ENCODE peak calls at places on chromosome 11, in six cellular contexts. One of them, this sample, is unnamed.

GRCh38 chr11:125925247-125925740 is 20.6 kb upstream of the VSIG10L2 start:
- DNase-seq in GM23248: no peak
- DNase-seq in hepatocyte: peak
- DNase-seq in neural progenitor cell: no peak
- DNase-seq in A549: no peak
- DNase-seq in endothelial cell of umbilical vein: peak
- DNase-seq in this sample: no peak

GRCh38 chr11:27649800-27650199 is 50.5 kb downstream of the BDNF start:
- DNase-seq in GM23248: no peak
- DNase-seq in hepatocyte: no peak
- DNase-seq in neural progenitor cell: no peak
- DNase-seq in A549: no peak
- DNase-seq in endothelial cell of umbilical vein: no peak
- DNase-seq in this sample: no peak

GRCh38 chr11:57512646-57513445 is 2.7 kb downstream of the SLC43A1 start:
- DNase-seq in GM23248: peak
- DNase-seq in hepatocyte: no peak
- DNase-seq in neural progenitor cell: no peak
- DNase-seq in A549: no peak
- DNase-seq in endothelial cell of umbilical vein: no peak
- DNase-seq in this sample: no peak

GRCh38 chr11:66008095-66008467 is 3.7 kb upstream of the CST6 start:
- DNase-seq in GM23248: no peak
- DNase-seq in hepatocyte: no peak
- DNase-seq in neural progenitor cell: no peak
- DNase-seq in A549: no peak
- DNase-seq in endothelial cell of umbilical vein: no peak
- DNase-seq in this sample: no peak

GRCh38 chr11:110219011-110219785 is 77.2 kb downstream of the RDX start:
- DNase-seq in GM23248: peak
- DNase-seq in hepatocyte: no peak
- DNase-seq in neural progenitor cell: no peak
- DNase-seq in A549: no peak
- DNase-seq in endothelial cell of umbilical vein: no peak
- DNase-seq in this sample: no peak

GRCh38 chr11:124950606-124951330 is 3.2 kb upstream of the CCDC15 start:
- DNase-seq in GM23248: no peak
- DNase-seq in hepatocyte: no peak
- DNase-seq in neural progenitor cell: no peak
- DNase-seq in A549: no peak
- DNase-seq in endothelial cell of umbilical vein: no peak
- DNase-seq in this sample: no peak

GRCh38 chr11:22304337-22304961 is 33.7 kb upstream of the SLC17A6 start:
- DNase-seq in GM23248: peak
- DNase-seq in hepatocyte: peak
- DNase-seq in neural progenitor cell: peak
- DNase-seq in A549: peak
- DNase-seq in endothelial cell of umbilical vein: peak
- DNase-seq in this sample: peak

GRCh38 chr11:17846852-17847453 is 112.4 kb downstream of the KCNC1 start:
- DNase-seq in GM23248: peak
- DNase-seq in hepatocyte: peak
- DNase-seq in neural progenitor cell: peak
- DNase-seq in A549: peak
- DNase-seq in endothelial cell of umbilical vein: no peak
- DNase-seq in this sample: peak

GRCh38 chr11:83693279-83693992 is 407.3 kb upstream of the CCDC90B start:
- DNase-seq in GM23248: no peak
- DNase-seq in hepatocyte: no peak
- DNase-seq in neural progenitor cell: no peak
- DNase-seq in A549: no peak
- DNase-seq in endothelial cell of umbilical vein: peak
- DNase-seq in this sample: no peak

GRCh38 chr11:113395782-113396336 is 8.3 kb downstream of the ANKK1 start:
- DNase-seq in GM23248: no peak
- DNase-seq in hepatocyte: no peak
- DNase-seq in neural progenitor cell: no peak
- DNase-seq in A549: no peak
- DNase-seq in endothelial cell of umbilical vein: no peak
- DNase-seq in this sample: no peak

GRCh38 chr11:110679323-110679980 is 32.8 kb downstream of the ARHGAP20 start:
- DNase-seq in GM23248: peak
- DNase-seq in hepatocyte: no peak
- DNase-seq in neural progenitor cell: no peak
- DNase-seq in A549: no peak
- DNase-seq in endothelial cell of umbilical vein: no peak
- DNase-seq in this sample: peak

GRCh38 chr11:118290923-118291322 is 13.6 kb upstream of the CD3E start:
- DNase-seq in GM23248: peak
- DNase-seq in hepatocyte: peak
- DNase-seq in neural progenitor cell: peak
- DNase-seq in A549: peak
- DNase-seq in endothelial cell of umbilical vein: peak
- DNase-seq in this sample: no peak

GRCh38 chr11:125348704-125349635 is 147.1 kb downstream of the FEZ1 start:
- DNase-seq in GM23248: peak
- DNase-seq in hepatocyte: peak
- DNase-seq in neural progenitor cell: peak
- DNase-seq in A549: peak
- DNase-seq in endothelial cell of umbilical vein: peak
- DNase-seq in this sample: peak

GRCh38 chr11:126658306-126659056 is 303.0 kb downstream of the ST3GAL4 start:
- DNase-seq in GM23248: peak
- DNase-seq in hepatocyte: no peak
- DNase-seq in neural progenitor cell: no peak
- DNase-seq in A549: no peak
- DNase-seq in endothelial cell of umbilical vein: no peak
- DNase-seq in this sample: no peak

GRCh38 chr11:72179049-72179803 is 12.7 kb upstream of the FOLR1 start:
- DNase-seq in GM23248: no peak
- DNase-seq in hepatocyte: no peak
- DNase-seq in neural progenitor cell: no peak
- DNase-seq in A549: no peak
- DNase-seq in endothelial cell of umbilical vein: no peak
- DNase-seq in this sample: no peak

GRCh38 chr11:57480409-57481137 is 20.2 kb downstream of the RTN4RL2 start:
- DNase-seq in GM23248: peak
- DNase-seq in hepatocyte: peak
- DNase-seq in neural progenitor cell: peak
- DNase-seq in A549: peak
- DNase-seq in endothelial cell of umbilical vein: peak
- DNase-seq in this sample: peak

GRCh38 chr11:72015511-72016061 is 16.9 kb downstream of the IL18BP start:
- DNase-seq in GM23248: peak
- DNase-seq in hepatocyte: peak
- DNase-seq in neural progenitor cell: peak
- DNase-seq in A549: peak
- DNase-seq in endothelial cell of umbilical vein: no peak
- DNase-seq in this sample: peak

DNA sequence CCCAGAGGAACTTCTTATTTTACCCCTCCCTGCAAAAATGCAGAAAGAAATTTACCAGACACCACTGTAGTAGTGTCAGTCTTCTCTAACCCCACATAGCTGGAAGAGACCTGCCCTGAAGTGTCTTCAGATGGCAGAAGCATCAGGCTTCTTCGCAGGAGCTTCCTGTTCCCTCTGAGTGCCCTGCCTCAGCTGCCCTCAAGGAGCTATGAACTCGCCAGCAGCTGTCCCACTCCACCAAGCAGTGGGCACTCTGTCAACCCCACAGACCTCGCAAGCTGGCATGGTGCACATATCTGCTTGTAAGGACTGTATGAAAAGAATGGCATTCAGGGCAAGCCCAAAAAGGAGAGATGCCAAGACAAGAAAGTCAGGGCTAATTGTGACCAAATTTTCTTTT is 28.6 kb upstream of the PAK1 start:
- DNase-seq in GM23248: peak
- DNase-seq in hepatocyte: no peak
- DNase-seq in neural progenitor cell: no peak
- DNase-seq in A549: no peak
- DNase-seq in endothelial cell of umbilical vein: no peak
- DNase-seq in this sample: no peak
- H3K4me2 ChIP-seq in GM23248: peak
- H3K4me2 ChIP-seq in hepatocyte: no peak
- H3K4me2 ChIP-seq in neural progenitor cell: no peak
- H3K4me2 ChIP-seq in A549: no peak
- H3K4me2 ChIP-seq in endothelial cell of umbilical vein: no peak
- H3K4me2 ChIP-seq in this sample: no peak

GRCh38 chr11:2693851-2694261 is 5.9 kb downstream of the KCNQ1OT1 start:
- DNase-seq in GM23248: peak
- DNase-seq in hepatocyte: no peak
- DNase-seq in neural progenitor cell: no peak
- DNase-seq in A549: peak
- DNase-seq in endothelial cell of umbilical vein: no peak
- DNase-seq in this sample: no peak

GRCh38 chr11:2691355-2691761 is 8.4 kb downstream of the KCNQ1OT1 start:
- DNase-seq in GM23248: no peak
- DNase-seq in hepatocyte: no peak
- DNase-seq in neural progenitor cell: no peak
- DNase-seq in A549: no peak
- DNase-seq in endothelial cell of umbilical vein: no peak
- DNase-seq in this sample: no peak

GRCh38 chr11:2690596-2691354 is 9.0 kb downstream of the KCNQ1OT1 start:
- DNase-seq in GM23248: no peak
- DNase-seq in hepatocyte: no peak
- DNase-seq in neural progenitor cell: no peak
- DNase-seq in A549: no peak
- DNase-seq in endothelial cell of umbilical vein: no peak
- DNase-seq in this sample: no peak

GRCh38 chr11:2693271-2693833 is 6.4 kb downstream of the KCNQ1OT1 start:
- DNase-seq in GM23248: no peak
- DNase-seq in hepatocyte: no peak
- DNase-seq in neural progenitor cell: peak
- DNase-seq in A549: no peak
- DNase-seq in endothelial cell of umbilical vein: no peak
- DNase-seq in this sample: no peak

DNA sequence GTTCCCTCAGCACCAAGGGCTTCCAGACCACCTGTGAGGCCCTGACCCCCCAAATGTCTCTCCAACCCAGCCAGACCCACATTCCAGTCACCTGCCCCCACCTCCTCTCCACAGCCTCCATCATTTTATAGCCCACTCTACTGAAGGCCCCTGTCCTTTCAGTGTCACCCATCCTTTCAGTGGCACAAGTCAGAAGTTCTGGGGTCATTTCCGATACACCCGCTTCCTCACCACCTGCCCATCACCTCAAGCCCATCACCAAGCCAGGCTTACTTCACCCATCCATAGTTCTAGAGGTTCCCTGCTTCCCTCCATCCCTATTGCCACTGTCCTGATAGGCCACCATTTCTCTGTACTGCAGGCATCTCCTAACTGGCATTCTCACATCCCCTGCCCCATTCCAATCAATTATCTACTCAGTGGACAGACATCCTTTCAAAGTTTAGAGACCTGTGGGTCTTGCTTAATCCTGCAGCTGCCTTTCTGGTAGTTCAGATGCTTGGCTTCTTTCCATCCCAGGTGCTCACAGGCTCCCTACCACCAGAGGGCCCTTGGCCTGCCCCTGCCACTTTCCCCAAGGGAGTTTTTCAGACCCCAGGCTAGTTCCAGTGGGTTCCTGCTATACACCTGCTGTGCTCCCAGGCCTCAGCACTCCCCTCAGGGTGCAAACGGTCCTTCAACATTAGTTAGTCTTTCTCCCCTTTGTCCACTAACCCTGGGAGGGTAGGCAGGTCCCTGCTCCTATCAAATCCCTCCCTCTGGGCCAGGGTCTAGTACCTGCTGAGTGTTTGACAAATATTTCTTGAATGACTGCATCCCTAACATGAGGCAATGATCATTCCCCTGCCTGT is 7.6 kb downstream of the KCNQ1OT1 start:
- DNase-seq in GM23248: no peak
- DNase-seq in hepatocyte: no peak
- DNase-seq in neural progenitor cell: peak
- DNase-seq in A549: no peak
- DNase-seq in endothelial cell of umbilical vein: no peak
- DNase-seq in this sample: no peak
- H3K4me2 ChIP-seq in GM23248: no peak
- H3K4me2 ChIP-seq in hepatocyte: peak
- H3K4me2 ChIP-seq in neural progenitor cell: peak
- H3K4me2 ChIP-seq in A549: no peak
- H3K4me2 ChIP-seq in endothelial cell of umbilical vein: no peak
- H3K4me2 ChIP-seq in this sample: no peak

GRCh38 chr11:68431984-68432600 is 28.5 kb upstream of the PPP6R3 start:
- DNase-seq in GM23248: no peak
- DNase-seq in hepatocyte: no peak
- DNase-seq in neural progenitor cell: no peak
- DNase-seq in A549: no peak
- DNase-seq in endothelial cell of umbilical vein: no peak
- DNase-seq in this sample: no peak
- H3K4me2 ChIP-seq in GM23248: no peak
- H3K4me2 ChIP-seq in hepatocyte: no peak
- H3K4me2 ChIP-seq in neural progenitor cell: no peak
- H3K4me2 ChIP-seq in A549: no peak
- H3K4me2 ChIP-seq in endothelial cell of umbilical vein: no peak
- H3K4me2 ChIP-seq in this sample: no peak

GRCh38 chr11:108497317-108498045 is 703 bp downstream of the POGLUT3 start:
- DNase-seq in GM23248: peak
- DNase-seq in hepatocyte: peak
- DNase-seq in neural progenitor cell: peak
- DNase-seq in A549: peak
- DNase-seq in endothelial cell of umbilical vein: peak
- DNase-seq in this sample: peak

GRCh38 chr11:108500169-108500568 is 2.0 kb upstream of the POGLUT3 start:
- DNase-seq in GM23248: no peak
- DNase-seq in hepatocyte: no peak
- DNase-seq in neural progenitor cell: no peak
- DNase-seq in A549: no peak
- DNase-seq in endothelial cell of umbilical vein: no peak
- DNase-seq in this sample: no peak

GRCh38 chr11:108500721-108501120 is 2.5 kb upstream of the POGLUT3 start:
- DNase-seq in GM23248: no peak
- DNase-seq in hepatocyte: no peak
- DNase-seq in neural progenitor cell: no peak
- DNase-seq in A549: no peak
- DNase-seq in endothelial cell of umbilical vein: no peak
- DNase-seq in this sample: no peak

GRCh38 chr11:108498046-108498815 is at the start of gene POGLUT3:
- DNase-seq in GM23248: peak
- DNase-seq in hepatocyte: peak
- DNase-seq in neural progenitor cell: peak
- DNase-seq in A549: peak
- DNase-seq in endothelial cell of umbilical vein: peak
- DNase-seq in this sample: peak

DNA sequence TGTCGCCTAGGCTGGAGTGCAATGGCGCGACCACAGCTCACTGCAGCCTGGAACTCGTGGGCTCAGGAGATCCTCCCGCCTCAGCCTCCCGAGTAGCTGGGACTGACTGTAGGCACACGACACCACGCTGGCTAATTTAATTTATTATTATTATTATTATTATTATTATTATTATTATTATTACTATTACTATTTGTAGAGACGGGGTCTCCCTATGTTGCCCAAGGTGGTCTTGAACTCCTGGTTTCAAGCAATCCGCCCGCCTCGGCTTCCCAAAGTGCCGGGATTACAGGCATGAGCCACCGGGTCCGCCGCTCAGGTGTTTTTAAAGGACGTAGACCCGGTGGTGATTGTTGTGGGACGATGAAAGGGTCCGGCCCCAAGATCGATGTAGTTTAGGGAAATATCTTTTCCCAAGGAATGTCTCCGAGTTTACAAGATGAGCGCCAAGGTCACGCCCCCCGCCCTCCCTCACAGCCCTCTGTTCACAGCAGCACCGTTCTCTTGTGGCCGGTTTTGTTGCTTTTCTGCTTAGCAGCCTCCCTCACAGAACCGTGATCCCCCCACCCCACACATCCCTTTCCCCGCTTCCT is 728 bp upstream of the POGLUT3 start:
- DNase-seq in GM23248: no peak
- DNase-seq in hepatocyte: no peak
- DNase-seq in neural progenitor cell: no peak
- DNase-seq in A549: no peak
- DNase-seq in endothelial cell of umbilical vein: no peak
- DNase-seq in this sample: no peak
- H3K4me2 ChIP-seq in GM23248: peak
- H3K4me2 ChIP-seq in hepatocyte: peak
- H3K4me2 ChIP-seq in neural progenitor cell: peak
- H3K4me2 ChIP-seq in A549: peak
- H3K4me2 ChIP-seq in endothelial cell of umbilical vein: peak
- H3K4me2 ChIP-seq in this sample: peak